ENCODE peak calls at places on chromosome 22, in eight cellular contexts. W is tibial nerve, N is H1, M is transverse colon, U is sigmoid colon, A is stomach, O is A549, I is ovary. Y is an unnamed sample.

GRCh38 chr22:50251472-50252054 is 498 bp upstream of the HDAC10 start:
- DNase-seq in W (no peak), N (no peak), M (no peak), U (no peak), A (no peak), O (no peak), I (no peak), Y (no peak)

GRCh38 chr22:36191106-36191836 is 10.3 kb downstream of the APOL4 start:
- DNase-seq in W (peak; percentile 41), N (no peak), M (peak; percentile 33), U (peak; percentile 93), A (no peak), O (no peak), I (peak; percentile 79), Y (no peak)

GRCh38 chr22:23060612-23061400 is 9.5 kb upstream of the GNAZ start:
- DNase-seq in W (no peak), N (no peak), M (no peak), U (no peak), A (peak; percentile 20), O (no peak), I (peak; percentile 23), Y (peak; percentile 65)

GRCh38 chr22:30486661-30487115 is 14.9 kb upstream of the SEC14L3 start:
- DNase-seq in W (no peak), N (no peak), M (no peak), U (no peak), A (peak; percentile 76), O (peak; percentile 24), I (no peak), Y (no peak)

GRCh38 chr22:45602824-45603301 is 68.8 kb upstream of the ATXN10 start:
- DNase-seq in W (no peak), N (peak; percentile 73), M (no peak), U (peak; percentile 61), A (no peak), O (no peak), I (no peak), Y (no peak)

GRCh38 chr22:37904572-37905533 is 1.2 kb upstream of the MICALL1 start:
- DNase-seq in W (no peak), N (peak; percentile 67), M (peak; percentile 33), U (peak; percentile 83), A (peak; percentile 65), O (peak; percentile 84), I (peak; percentile 67), Y (no peak)

GRCh38 chr22:35076648-35077047 is 10.7 kb downstream of the ISX start:
- DNase-seq in W (no peak), N (no peak), M (no peak), U (no peak), A (no peak), O (no peak), I (no peak), Y (no peak)

GRCh38 chr22:23756891-23757290 is 2.7 kb upstream of the VPREB3 start:
- DNase-seq in W (no peak), N (no peak), M (no peak), U (no peak), A (no peak), O (no peak), I (no peak), Y (no peak)

GRCh38 chr22:37174964-37175363 is 13.1 kb downstream of the C1QTNF6 start:
- DNase-seq in W (no peak), N (no peak), M (no peak), U (no peak), A (no peak), O (no peak), I (no peak), Y (peak; percentile 5)

GRCh38 chr22:22460635-22461034 is 47.9 kb downstream of the ZNF280B start:
- DNase-seq in W (no peak), N (no peak), M (no peak), U (no peak), A (no peak), O (no peak), I (no peak), Y (no peak)

GRCh38 chr22:31829505-31829904 is 75.7 kb downstream of the DEPDC5 start:
- DNase-seq in W (no peak), N (no peak), M (no peak), U (no peak), A (no peak), O (peak; percentile 77), I (peak; percentile 38), Y (no peak)

GRCh38 chr22:23305321-23305910 is 125.1 kb downstream of the BCR start:
- DNase-seq in W (no peak), N (no peak), M (no peak), U (no peak), A (no peak), O (no peak), I (no peak), Y (peak; percentile 70)

GRCh38 chr22:28799834-28800307 is 498 bp downstream of the XBP1 start:
- DNase-seq in W (peak; percentile 40), N (no peak), M (peak; percentile 73), U (peak; percentile 85), A (peak; percentile 72), O (no peak), I (peak; percentile 85), Y (peak; percentile 84)

GRCh38 chr22:17770180-17771077 is 3.8 kb downstream of the BID start:
- DNase-seq in W (no peak), N (peak; percentile 43), M (no peak), U (no peak), A (no peak), O (no peak), I (no peak), Y (no peak)

DNA sequence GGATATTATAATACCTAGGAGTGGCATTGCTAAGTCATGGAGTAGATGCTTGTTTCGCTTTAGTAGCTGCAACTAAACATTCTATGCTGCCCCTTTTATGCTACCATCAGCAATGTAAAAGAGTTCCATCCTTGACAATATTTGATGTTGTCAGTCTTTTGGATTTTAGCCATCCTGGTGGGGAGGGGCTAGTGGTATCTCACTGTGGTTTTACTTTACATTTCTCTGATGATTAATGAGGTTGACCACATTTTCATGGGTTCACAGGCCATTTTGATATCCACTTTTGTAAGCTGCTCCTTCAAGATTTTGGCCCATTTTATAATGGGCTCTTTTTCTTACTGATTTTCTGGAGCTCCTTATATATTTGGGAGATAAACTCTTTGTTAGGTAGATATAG is 16.4 kb upstream of the APOBEC3A start:
- DNase-seq in W (no peak), N (no peak), M (no peak), U (no peak), A (no peak), O (no peak), I (no peak), Y (no peak)
- TF ChIP-seq EP300 in W (no peak), N (no peak), M (no peak), U (no peak), A (no peak), O (no peak), I (no peak), Y (no peak)

GRCh38 chr22:19943665-19944026 is 2.0 kb upstream of the TXNRD2 start:
- DNase-seq in W (no peak), N (no peak), M (no peak), U (peak; percentile 61), A (no peak), O (peak; percentile 29), I (no peak), Y (no peak)
- H3K27ac ChIP-seq in W (peak overlapping the region; percentile 99), N (no peak overlapping the region), M (peak overlapping the region; percentile 87), U (peak overlapping the region; percentile 95), A (peak overlapping the region; percentile 98), O (peak overlapping the region; percentile 99), I (peak overlapping the region; percentile 98), Y (peak overlapping the region; percentile 95)

DNA sequence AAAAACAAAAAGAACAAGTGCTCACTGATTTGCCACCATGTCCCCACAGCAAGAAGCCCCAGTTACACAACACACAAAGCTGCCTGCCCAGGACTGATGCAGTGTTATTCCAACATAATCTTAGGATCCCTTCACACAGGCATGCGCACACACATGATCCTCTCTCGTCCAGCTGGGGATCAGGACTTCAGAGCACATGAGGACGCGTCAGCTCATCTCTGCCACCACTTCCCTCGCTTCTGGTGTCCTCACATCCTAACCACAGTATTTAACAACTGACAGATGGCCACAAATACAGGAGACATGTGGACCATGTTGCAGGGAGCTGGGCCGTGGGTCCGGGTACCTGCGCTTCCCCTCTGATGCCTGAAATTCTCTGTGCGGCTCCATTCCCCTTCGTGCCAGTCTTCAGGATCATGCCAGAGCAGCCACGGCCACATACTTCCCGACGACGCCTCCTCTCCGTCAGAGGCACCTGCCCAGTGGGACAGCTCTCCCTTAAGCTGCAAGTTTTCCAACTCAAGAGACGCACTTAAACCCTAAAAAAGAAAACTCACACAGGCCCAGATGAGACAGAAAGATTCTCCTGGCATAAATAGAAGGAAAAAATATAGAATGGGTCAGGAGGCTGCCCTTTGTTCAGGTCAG is 68.3 kb downstream of the PACSIN2 start:
- DNase-seq in W (no peak), N (no peak), M (no peak), U (no peak), A (no peak), O (no peak), I (no peak), Y (peak; percentile 58)
- TF ChIP-seq EP300 in W (no peak), N (no peak), M (no peak), U (no peak), A (no peak), O (no peak), I (no peak), Y (no peak)

GRCh38 chr22:25748704-25749103 is 6.7 kb downstream of the MYO18B start:
- DNase-seq in W (no peak), N (no peak), M (peak; percentile 69), U (no peak), A (peak; percentile 55), O (no peak), I (no peak), Y (no peak)
- H3K27ac ChIP-seq in W (no peak overlapping the region), N (no peak overlapping the region), M (no peak overlapping the region), U (no peak overlapping the region), A (peak overlapping the region; percentile 54), O (peak overlapping the region; percentile 75), I (no peak overlapping the region), Y (no peak overlapping the region)

DNA sequence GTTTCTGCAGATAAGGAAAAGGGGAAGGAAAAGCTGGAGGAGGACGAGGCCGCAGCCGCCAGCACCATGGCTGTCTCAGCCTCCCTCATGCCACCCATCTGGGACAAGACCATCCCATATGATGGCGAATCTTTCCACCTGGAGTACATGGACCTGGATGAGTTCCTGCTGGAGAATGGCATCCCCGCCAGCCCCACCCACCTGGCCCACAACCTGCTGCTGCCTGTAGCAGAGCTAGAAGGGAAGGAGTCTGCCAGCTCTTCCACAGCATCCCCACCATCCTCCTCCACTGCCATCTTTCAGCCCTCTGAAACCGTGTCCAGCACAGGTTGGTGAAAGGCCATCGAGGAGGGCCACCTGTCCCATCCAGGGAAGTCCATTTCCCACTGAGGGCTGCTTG is 5.6 kb downstream of the TEF start:
- DNase-seq in W (no peak), N (no peak), M (no peak), U (no peak), A (no peak), O (no peak), I (no peak), Y (no peak)
- TF ChIP-seq EP300 in W (no peak), N (no peak), M (no peak), U (no peak), A (no peak), O (no peak), I (no peak), Y (no peak)

Y was measured in suprapubic skin.